ENCODE peak calls at places on chromosomes 16 and 17, in seven cellular contexts. F, G, M, E, P, K and O are unnamed samples.
A peak's percentile ranks its signal among the peaks of the same experiment; 100 is the strongest.

GRCh38 chr17:47785538-47786123 is 36.0 kb downstream of the OSBPL7 start:
- DNase-seq in F (no peak), G (peak; percentile 9), M (no peak), E (no peak), P (no peak), K (no peak), O (no peak)

GRCh38 chr17:14325618-14326167 is 24.8 kb downstream of the HS3ST3B1 start:
- DNase-seq in F (no peak), G (no peak), M (no peak), E (no peak), P (no peak), K (no peak), O (no peak)

GRCh38 chr17:11170901-11171300 is 70.1 kb upstream of the SHISA6 start:
- DNase-seq in F (no peak), G (no peak), M (no peak), E (no peak), P (no peak), K (no peak), O (no peak)

GRCh38 chr16:2047330-2048115 is at the start of the genes NTHL1 and TSC2:
- DNase-seq in F (peak; percentile 85), G (peak; percentile 95), M (peak; percentile 99), E (peak; percentile 89), P (peak; percentile 97), K (peak; percentile 88), O (peak; percentile 97)

GRCh38 chr17:81142301-81143199 is 22.8 kb upstream of the PVALEF start:
- DNase-seq in F (peak; percentile 27), G (peak; percentile 78), M (no peak), E (peak; percentile 42), P (peak; percentile 81), K (no peak), O (no peak)

GRCh38 chr17:71632328-71632727 is 488.5 kb upstream of the SOX9 start:
- DNase-seq in F (no peak), G (no peak), M (no peak), E (peak; percentile 92), P (no peak), K (no peak), O (no peak)

GRCh38 chr17:28743243-28744103 is at the start of gene TRAF4:
- DNase-seq in F (no peak), G (peak; percentile 77), M (peak; percentile 94), E (peak; percentile 94), P (peak; percentile 82), K (no peak), O (no peak)

GRCh38 chr17:81386646-81387234 is 8.5 kb upstream of the BAHCC1 start:
- DNase-seq in F (no peak), G (no peak), M (peak; percentile 82), E (no peak), P (peak; percentile 69), K (no peak), O (no peak)

GRCh38 chr16:82598766-82599165 is 28.0 kb upstream of the CDH13 start:
- DNase-seq in F (no peak), G (no peak), M (no peak), E (no peak), P (no peak), K (no peak), O (no peak)

GRCh38 chr17:57597531-57598453 is 147.3 kb downstream of the CCDC182 start:
- DNase-seq in F (peak; percentile 32), G (peak; percentile 55), M (no peak), E (peak; percentile 48), P (peak; percentile 64), K (no peak), O (no peak)

GRCh38 chr16:57036945-57037344 is 47.6 kb downstream of the NLRC5 start:
- DNase-seq in F (no peak), G (no peak), M (peak; percentile 50), E (no peak), P (no peak), K (no peak), O (no peak)
- H3K36me3 ChIP-seq in F (no peaks in the 10 kb centered on the region), G (no peaks in the 10 kb centered on the region), M (no peaks in the 10 kb centered on the region), E (no peaks in the 10 kb centered on the region), P (no peaks in the 10 kb centered on the region), K (peaks cover 5% of the 10 kb centered on the region), O (no peaks in the 10 kb centered on the region)

GRCh38 chr16:53285236-53285635 is 149.0 kb upstream of the RBL2 start:
- DNase-seq in F (no peak), G (no peak), M (no peak), E (no peak), P (no peak), K (no peak), O (no peak)
- H3K36me3 ChIP-seq in F (peaks cover 15% of the 10 kb centered on the region), G (no peaks in the 10 kb centered on the region), M (peaks cover 46% of the 10 kb centered on the region), E (peaks cover 6% of the 10 kb centered on the region), P (peaks cover 93% of the 10 kb centered on the region), K (peaks cover 51% of the 10 kb centered on the region), O (peaks cover 91% of the 10 kb centered on the region)

GRCh38 chr16:74064120-74064735 is 232.4 kb upstream of the PSMD7 start:
- DNase-seq in F (no peak), G (no peak), M (no peak), E (no peak), P (no peak), K (no peak), O (no peak)
- H3K36me3 ChIP-seq in F (no peaks in the 10 kb centered on the region), G (no peaks in the 10 kb centered on the region), M (no peaks in the 10 kb centered on the region), E (no peaks in the 10 kb centered on the region), P (no peaks in the 10 kb centered on the region), K (no peaks in the 10 kb centered on the region), O (no peaks in the 10 kb centered on the region)

DNA sequence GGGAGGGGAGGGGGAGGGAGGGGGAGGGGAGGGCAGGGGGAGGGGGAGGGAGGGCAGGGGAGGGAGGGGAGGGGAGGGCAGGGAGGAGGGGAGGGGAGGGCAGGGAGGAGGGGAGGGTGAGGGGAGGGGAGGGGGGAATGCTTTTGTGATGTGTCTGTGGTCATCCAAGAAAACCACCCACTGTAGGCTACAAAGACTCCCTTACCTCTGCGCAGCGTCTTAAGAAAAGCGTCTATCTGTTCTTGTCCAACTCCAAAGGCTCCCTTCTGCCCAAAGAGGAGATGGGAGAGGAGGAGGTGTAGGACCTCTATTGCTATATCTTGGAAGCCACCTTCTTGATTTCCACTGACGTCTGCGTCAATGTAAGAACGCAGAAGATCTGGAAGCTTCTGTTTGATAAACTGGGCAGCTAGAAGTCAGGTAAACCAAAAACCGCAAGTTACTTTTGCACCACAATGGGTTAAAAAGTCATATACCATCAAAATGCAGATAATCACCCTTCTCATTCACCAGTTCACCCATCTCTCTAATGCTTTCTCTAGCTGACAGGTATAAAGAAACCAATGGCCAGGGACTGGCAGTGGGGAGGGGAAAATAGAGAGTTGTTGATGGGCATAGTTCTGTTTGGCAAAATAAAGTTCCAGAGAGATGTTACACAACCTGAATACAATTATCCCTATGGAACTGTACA is 43.1 kb downstream of the CNOT1 start:
- DNase-seq in F (no peak), G (no peak), M (no peak), E (no peak), P (no peak), K (no peak), O (no peak)
- H3K36me3 ChIP-seq in F (peaks cover 35% of the 10 kb centered on the region), G (no peaks in the 10 kb centered on the region), M (peaks cover 51% of the 10 kb centered on the region), E (peaks cover 50% of the 10 kb centered on the region), P (peaks cover 97% of the 10 kb centered on the region), K (peaks cover 62% of the 10 kb centered on the region), O (peaks cover 97% of the 10 kb centered on the region)

GRCh38 chr16:25158401-25158800 is 46.9 kb downstream of the LCMT1 start:
- DNase-seq in F (no peak), G (no peak), M (no peak), E (no peak), P (no peak), K (no peak), O (no peak)
- H3K36me3 ChIP-seq in F (peaks cover 3% of the 10 kb centered on the region), G (no peaks in the 10 kb centered on the region), M (peaks cover 18% of the 10 kb centered on the region), E (peaks cover 4% of the 10 kb centered on the region), P (peaks cover 86% of the 10 kb centered on the region), K (peaks cover 30% of the 10 kb centered on the region), O (peaks cover 8% of the 10 kb centered on the region)

GRCh38 chr16:50674831-50675230 is 6.3 kb downstream of the SNX20 start:
- DNase-seq in F (no peak), G (no peak), M (no peak), E (no peak), P (no peak), K (no peak), O (no peak)

GRCh38 chr16:50673496-50674275 is 7.4 kb downstream of the SNX20 start:
- DNase-seq in F (no peak), G (no peak), M (no peak), E (no peak), P (no peak), K (no peak), O (no peak)

GRCh38 chr16:50677351-50677750 is 3.8 kb downstream of the SNX20 start:
- DNase-seq in F (no peak), G (no peak), M (no peak), E (no peak), P (no peak), K (no peak), O (no peak)

GRCh38 chr16:50676684-50677225 is 4.4 kb downstream of the SNX20 start:
- DNase-seq in F (no peak), G (no peak), M (no peak), E (no peak), P (no peak), K (no peak), O (no peak)

GRCh38 chr16:50675686-50676610 is 5.2 kb downstream of the SNX20 start:
- DNase-seq in F (no peak), G (peak; percentile 38), M (no peak), E (peak; percentile 53), P (no peak), K (no peak), O (no peak)
- H3K36me3 ChIP-seq in F (no peaks in the 10 kb centered on the region), G (no peaks in the 10 kb centered on the region), M (no peaks in the 10 kb centered on the region), E (no peaks in the 10 kb centered on the region), P (no peaks in the 10 kb centered on the region), K (no peaks in the 10 kb centered on the region), O (no peaks in the 10 kb centered on the region)